ENCODE peak calls at places on chromosome 15, in ten cellular contexts. H is heart left ventricle; C is CD4-positive, alpha-beta memory T cell; O is PC-3; X is ovary; G is Karpas-422; R is substantia nigra; M is left lung; K is HCT116; V is brain microvascular endothelial cell. Q is an unnamed sample.

GRCh38 chr15:74443100-74443909 is 9.5 kb upstream of the SEMA7A start:
- DNase-seq in H (no peak), C (no peak), O (no peak), X (no peak), G (no peak), R (no peak), M (peak; percentile 3), K (no peak), V (no peak), Q (no peak)

GRCh38 chr15:26716069-26716468 is 56.8 kb downstream of the GABRB3 start:
- DNase-seq in H (no peak), C (no peak), O (no peak), X (no peak), G (peak; percentile 9), R (no peak), M (no peak), K (no peak), V (no peak), Q (no peak)

GRCh38 chr15:29432191-29433049 is 162.8 kb upstream of the NSMCE3 start:
- DNase-seq in H (no peak), C (no peak), O (no peak), X (no peak), G (no peak), R (no peak), M (no peak), K (no peak), V (no peak), Q (no peak)

GRCh38 chr15:91496754-91497691 is 356.5 kb upstream of the SLCO3A1 start:
- DNase-seq in H (no peak), C (no peak), O (peak; percentile 26), X (no peak), G (peak; percentile 16), R (no peak), M (no peak), K (no peak), V (no peak), Q (no peak)

GRCh38 chr15:40246496-40247275 is 7.8 kb downstream of the PAK6 start:
- DNase-seq in H (no peak), C (no peak), O (no peak), X (no peak), G (no peak), R (no peak), M (peak; percentile 19), K (no peak), V (no peak), Q (no peak)

GRCh38 chr15:55661431-55661830 is 73.3 kb upstream of the PYGO1 start:
- DNase-seq in H (no peak), C (no peak), O (no peak), X (no peak), G (no peak), R (no peak), M (no peak), K (no peak), V (peak; percentile 25), Q (no peak)

GRCh38 chr15:70442211-70442610 is 321.1 kb downstream of the UACA start:
- DNase-seq in H (no peak), C (no peak), O (no peak), X (no peak), G (no peak), R (no peak), M (no peak), K (no peak), V (no peak), Q (no peak)

GRCh38 chr15:45642203-45642932 is 7.5 kb downstream of the SQOR start:
- DNase-seq in H (peak; percentile 41), C (no peak), O (peak; percentile 73), X (no peak), G (no peak), R (no peak), M (no peak), K (no peak), V (peak; percentile 85), Q (peak; percentile 57)

GRCh38 chr15:29403778-29404177 is 134.2 kb upstream of the NSMCE3 start:
- DNase-seq in H (no peak), C (no peak), O (peak; percentile 45), X (no peak), G (no peak), R (no peak), M (no peak), K (peak; percentile 29), V (no peak), Q (no peak)

GRCh38 chr15:75705854-75706681 is 6.6 kb downstream of the CSPG4 start:
- DNase-seq in H (peak; percentile 58), C (no peak), O (no peak), X (no peak), G (no peak), R (no peak), M (no peak), K (no peak), V (peak; percentile 29), Q (no peak)

GRCh38 chr15:63203451-63204090 is 14.2 kb downstream of the RAB8B start:
- DNase-seq in H (no peak), C (peak; percentile 58), O (peak; percentile 18), X (no peak), G (no peak), R (no peak), M (no peak), K (no peak), V (peak; percentile 47), Q (no peak)

GRCh38 chr15:69009353-69009752 is 5.1 kb upstream of the NOX5 start:
- DNase-seq in H (no peak), C (no peak), O (no peak), X (no peak), G (no peak), R (no peak), M (no peak), K (no peak), V (no peak), Q (no peak)
- H3K27ac ChIP-seq in H (no peak overlapping the region), C (no peak overlapping the region), O (no peak overlapping the region), X (no peak overlapping the region), G (no peak overlapping the region), R (no peak overlapping the region), M (no peak overlapping the region), K (no peak overlapping the region), V (no peak overlapping the region), Q (no peak overlapping the region)

DNA sequence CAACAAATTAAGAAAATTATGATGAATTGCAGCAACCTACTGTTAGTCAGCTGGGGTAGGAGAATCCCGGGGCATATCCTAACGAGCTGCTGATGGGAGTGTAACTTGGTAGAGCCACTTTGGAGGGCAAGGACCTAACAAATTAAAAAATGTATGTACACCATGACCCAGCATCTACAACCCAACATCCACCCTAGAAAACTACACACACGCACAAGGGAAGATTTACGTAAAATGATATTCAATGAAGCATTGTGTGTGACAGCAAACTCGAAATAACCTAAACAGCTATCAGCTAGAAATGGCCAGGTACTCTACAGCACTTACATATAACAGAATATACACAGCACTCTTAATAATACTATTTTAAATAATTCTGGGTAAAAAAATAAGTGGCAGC is 1.8 kb downstream of the BCL2A1 start:
- DNase-seq in H (no peak), C (no peak), O (no peak), X (no peak), G (peak; percentile 25), R (no peak), M (no peak), K (no peak), V (no peak), Q (no peak)
- H3K27ac ChIP-seq in H (no peak overlapping the region), C (no peak overlapping the region), O (peak overlapping the region; percentile 21), X (no peak overlapping the region), G (no peak overlapping the region), R (no peak overlapping the region), M (peak overlapping the region; percentile 93), K (no peak overlapping the region), V (no peak overlapping the region), Q (no peak overlapping the region)

GRCh38 chr15:93005133-93005532 is 83.9 kb downstream of the RGMA start:
- DNase-seq in H (no peak), C (no peak), O (no peak), X (no peak), G (no peak), R (no peak), M (no peak), K (no peak), V (no peak), Q (no peak)
- H3K27ac ChIP-seq in H (no peak overlapping the region), C (no peak overlapping the region), O (no peak overlapping the region), X (no peak overlapping the region), G (no peak overlapping the region), R (no peak overlapping the region), M (no peak overlapping the region), K (no peak overlapping the region), V (no peak overlapping the region), Q (no peak overlapping the region)

GRCh38 chr15:41918506-41919126 is 24.8 kb upstream of the SPTBN5 start:
- DNase-seq in H (peak; percentile 28), C (no peak), O (no peak), X (no peak), G (no peak), R (no peak), M (no peak), K (no peak), V (no peak), Q (no peak)
- H3K27ac ChIP-seq in H (peak overlapping the region; percentile 81), C (no peak overlapping the region), O (peak overlapping the region; percentile 71), X (peak overlapping the region; percentile 49), G (no peak overlapping the region), R (no peak overlapping the region), M (peak overlapping the region; percentile 41), K (no peak overlapping the region), V (no peak overlapping the region), Q (no peak overlapping the region)

GRCh38 chr15:67093146-67093874 is 27.9 kb downstream of the SMAD3 start:
- DNase-seq in H (peak; percentile 51), C (no peak), O (no peak), X (no peak), G (peak; percentile 98), R (peak; percentile 48), M (peak; percentile 65), K (no peak), V (no peak), Q (no peak)
- H3K27ac ChIP-seq in H (no peak overlapping the region), C (peak overlapping the region; percentile 67), O (no peak overlapping the region), X (no peak overlapping the region), G (peak overlapping the region; percentile 98), R (no peak overlapping the region), M (no peak overlapping the region), K (no peak overlapping the region), V (peak overlapping the region; percentile 91), Q (no peak overlapping the region)

DNA sequence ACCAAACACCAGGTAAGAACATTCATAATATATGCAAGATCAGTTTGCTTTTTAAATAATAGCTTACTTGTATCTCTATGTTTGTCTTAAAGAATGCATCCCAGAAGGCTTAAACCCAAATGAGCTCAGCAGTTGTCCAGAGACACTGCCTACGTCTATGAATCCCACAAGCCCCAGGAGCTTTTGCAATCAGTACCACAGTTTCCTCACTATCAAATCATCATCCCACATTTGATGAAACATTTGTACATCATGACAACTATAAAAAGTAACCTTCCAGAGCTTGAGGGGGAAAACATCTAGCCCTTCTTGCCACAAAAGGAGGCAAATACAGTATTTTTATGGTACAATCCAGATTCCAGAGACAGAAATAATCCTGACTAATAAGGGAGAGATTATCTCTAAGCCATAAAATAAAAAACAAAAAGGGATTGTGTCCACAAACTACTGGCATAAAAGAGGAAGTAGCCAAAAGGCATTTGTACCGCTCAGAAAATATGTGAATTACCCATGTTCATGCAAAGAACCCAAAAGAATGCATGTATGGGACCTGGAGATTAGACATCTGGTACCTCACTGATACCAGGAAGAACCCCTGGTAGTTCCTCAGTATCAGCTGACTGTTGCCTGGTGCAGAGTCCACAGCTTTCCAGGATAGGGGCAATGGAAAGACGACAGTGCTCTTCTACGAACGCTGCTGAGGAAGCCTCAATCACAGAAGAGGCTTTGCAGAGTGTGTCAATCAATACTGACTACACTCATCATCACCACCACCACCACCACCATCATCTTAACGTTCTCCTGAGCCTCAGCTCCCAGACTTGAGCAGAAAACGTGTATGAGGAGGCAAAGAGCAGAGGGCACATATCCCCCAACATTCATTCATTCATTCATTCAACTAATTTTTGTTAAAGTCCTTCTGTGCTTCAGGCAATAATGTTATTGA is 63.4 kb downstream of the ATP8B4 start:
- DNase-seq in H (peak; percentile 34), C (no peak), O (no peak), X (no peak), G (no peak), R (no peak), M (no peak), K (no peak), V (peak; percentile 81), Q (peak; percentile 46)
- H3K27ac ChIP-seq in H (peak overlapping the region; percentile 71), C (no peak overlapping the region), O (no peak overlapping the region), X (no peak overlapping the region), G (no peak overlapping the region), R (no peak overlapping the region), M (peak overlapping the region; percentile 74), K (no peak overlapping the region), V (peak overlapping the region; percentile 88), Q (peak overlapping the region; percentile 80)

Q was measured in AG04450.